ENCODE peak calls at places on chromosomes 1 and 21, in six cellular contexts. Y is kidney epithelial cell; J is stimulated activated CD4-positive, alpha-beta T cell treated with anti-CD3 and anti-CD28 coated beads, Interleukin-1b, Interleukin-23, amount 100 ng/mL, for 1 hour; W is neural progenitor cell; X is AG10803; Q is stimulated activated CD8-positive, alpha-beta memory T cell treated with anti-CD3 and anti-CD28 coated beads, Interleukin-4, amount 100 ng/mL, for 1 hour. A is an unnamed sample.

GRCh38 chr1:201955750-201956143 is 444 bp downstream of the TIMM17A start:
- DNase-seq in Q (no peak), X (no peak), Y (no peak), J (no peak), W (no peak), A (no peak)

GRCh38 chr1:117611121-117611601 is 5.3 kb downstream of the TENT5C start:
- DNase-seq in Q (no peak), X (no peak), W (no peak), J (no peak), Y (no peak), A (no peak)

GRCh38 chr21:43894206-43894577 is 29.2 kb downstream of the AGPAT3 start:
- DNase-seq in J (no peak), W (no peak), X (no peak), Y (no peak), Q (no peak), A (no peak)

GRCh38 chr1:226838456-226838855 is 32.0 kb upstream of the PSEN2 start:
- DNase-seq in Y (no peak), X (no peak), Q (no peak), W (peak), J (no peak), A (no peak)

GRCh38 chr1:214372092-214372491 is 91.1 kb downstream of the SMYD2 start:
- DNase-seq in W (no peak), Y (no peak), J (no peak), Q (no peak), X (no peak), A (no peak)

GRCh38 chr1:220511785-220512184 is 16.2 kb upstream of the MARK1 start:
- DNase-seq in Q (no peak), Y (no peak), W (peak), J (no peak), X (no peak), A (no peak)

GRCh38 chr21:18661842-18662241 is 258.3 kb upstream of the TMPRSS15 start:
- DNase-seq in Q (no peak), Y (no peak), W (no peak), J (no peak), X (no peak), A (no peak)

GRCh38 chr1:175075572-175076568 is 8.2 kb downstream of the TNN start:
- DNase-seq in X (peak), Y (no peak), Q (no peak), J (no peak), W (no peak), A (peak)

GRCh38 chr1:244651956-244652698 is 799 bp upstream of the DESI2 start:
- DNase-seq in Q (no peak), W (peak), X (peak), J (no peak), Y (no peak), A (no peak)

GRCh38 chr1:68276448-68276847 is 44.1 kb upstream of the WLS start:
- DNase-seq in X (no peak), J (no peak), Y (no peak), Q (no peak), W (no peak), A (no peak)

GRCh38 chr1:46643368-46643775 is 24.8 kb downstream of the ATPAF1 start:
- DNase-seq in J (no peak), Y (peak), Q (no peak), W (no peak), X (peak), A (peak)

GRCh38 chr21:30249936-30250335 is 32.8 kb downstream of the KRTAP24-1 start:
- DNase-seq in X (no peak), J (no peak), Q (no peak), Y (no peak), W (no peak), A (no peak)

GRCh38 chr1:90838720-90839119 is 121.6 kb upstream of the BARHL2 start:
- DNase-seq in W (no peak), Y (no peak), J (no peak), X (no peak), Q (no peak), A (no peak)

GRCh38 chr1:17347769-17348592 is 24.0 kb upstream of the PADI6 start:
- DNase-seq in X (peak), J (no peak), W (no peak), Q (no peak), Y (peak), A (peak)

GRCh38 chr21:43187715-43188114 is 18.9 kb downstream of the CRYAA start:
- DNase-seq in X (no peak), Q (no peak), Y (no peak), J (no peak), W (no peak), A (no peak)

GRCh38 chr1:40592107-40592773 is 60.8 kb downstream of the ZNF684 start:
- DNase-seq in J (no peak), W (peak), Q (no peak), X (peak), Y (no peak), A (no peak)

GRCh38 chr1:113608371-113608770 is 150.9 kb downstream of the PHTF1 start:
- DNase-seq in Q (no peak), W (no peak), X (no peak), Y (no peak), J (no peak), A (no peak)

GRCh38 chr21:20169812-20170576 is 828.2 kb upstream of the NCAM2 start:
- DNase-seq in W (no peak), J (no peak), X (no peak), Y (peak), Q (no peak), A (no peak)

GRCh38 chr1:168742386-168742785 is 13.4 kb upstream of the DPT start:
- DNase-seq in W (no peak), X (no peak), Q (no peak), J (no peak), Y (no peak), A (no peak)

GRCh38 chr1:217274927-217275616 is 355.8 kb downstream of the GPATCH2 start:
- DNase-seq in Y (peak), W (no peak), J (no peak), X (peak), Q (no peak), A (no peak)

GRCh38 chr1:54239041-54239410 is 39.1 kb downstream of the MRPL37 start:
- DNase-seq in Y (no peak), Q (no peak), J (no peak), X (peak), W (no peak), A (no peak)

GRCh38 chr1:118075116-118075515 is 109.9 kb downstream of the SPAG17 start:
- DNase-seq in W (no peak), J (no peak), Y (no peak), X (peak), Q (no peak), A (no peak)

GRCh38 chr1:227542153-227543120 is 20.9 kb upstream of the ZNF678 start:
- DNase-seq in J (peak), Y (peak), X (peak), W (peak), Q (peak), A (peak)

GRCh38 chr1:200905411-200906052 is 10.8 kb downstream of the INAVA start:
- DNase-seq in W (no peak), Y (no peak), Q (no peak), J (no peak), X (no peak), A (no peak)

GRCh38 chr1:212667223-212668139 is 32.2 kb downstream of the BATF3 start:
- DNase-seq in Q (no peak), X (peak), J (no peak), W (no peak), Y (peak), A (peak)

A was measured in AG08396.